ENCODE peak calls at places on chromosomes 6 and 20, in ten cellular contexts. One of them, this sample, is unnamed.

GRCh38 chr6:54244430-54244829 is 63.8 kb upstream of the TINAG start:
- DNase-seq in kidney: no peak
- DNase-seq in cardiac muscle cell: peak; percentile 35
- DNase-seq in aorta: no peak
- DNase-seq in heart left ventricle: no peak
- DNase-seq in OCI-LY7: peak; percentile 11
- DNase-seq in SK-N-SH: peak; percentile 3
- DNase-seq in colonic mucosa: no peak
- DNase-seq in body of pancreas: no peak
- DNase-seq in hepatocyte: peak; percentile 26
- DNase-seq in this sample: no peak

GRCh38 chr6:18088419-18089296 is 33.8 kb downstream of the NHLRC1 start:
- DNase-seq in kidney: no peak
- DNase-seq in cardiac muscle cell: no peak
- DNase-seq in aorta: no peak
- DNase-seq in heart left ventricle: no peak
- DNase-seq in OCI-LY7: no peak
- DNase-seq in SK-N-SH: no peak
- DNase-seq in colonic mucosa: no peak
- DNase-seq in body of pancreas: no peak
- DNase-seq in hepatocyte: no peak
- DNase-seq in this sample: no peak

GRCh38 chr6:170129691-170130171 is 161.1 kb downstream of the DLL1 start:
- DNase-seq in kidney: peak; percentile 84
- DNase-seq in cardiac muscle cell: peak; percentile 69
- DNase-seq in aorta: peak; percentile 80
- DNase-seq in heart left ventricle: peak; percentile 69
- DNase-seq in OCI-LY7: no peak
- DNase-seq in SK-N-SH: peak; percentile 93
- DNase-seq in colonic mucosa: peak; percentile 21
- DNase-seq in body of pancreas: peak; percentile 80
- DNase-seq in hepatocyte: peak; percentile 71
- DNase-seq in this sample: no peak

GRCh38 chr6:69487688-69488087 is 309.1 kb downstream of the LMBRD1 start:
- DNase-seq in kidney: no peak
- DNase-seq in cardiac muscle cell: no peak
- DNase-seq in aorta: no peak
- DNase-seq in heart left ventricle: no peak
- DNase-seq in OCI-LY7: peak; percentile 6
- DNase-seq in SK-N-SH: no peak
- DNase-seq in colonic mucosa: no peak
- DNase-seq in body of pancreas: no peak
- DNase-seq in hepatocyte: no peak
- DNase-seq in this sample: no peak

GRCh38 chr20:7770578-7770977 is 169.7 kb downstream of the HAO1 start:
- DNase-seq in kidney: no peak
- DNase-seq in cardiac muscle cell: no peak
- DNase-seq in aorta: no peak
- DNase-seq in heart left ventricle: peak; percentile 14
- DNase-seq in OCI-LY7: peak; percentile 97
- DNase-seq in SK-N-SH: no peak
- DNase-seq in colonic mucosa: no peak
- DNase-seq in body of pancreas: no peak
- DNase-seq in hepatocyte: no peak
- DNase-seq in this sample: no peak

GRCh38 chr6:10149603-10150002 is 265.3 kb downstream of the TFAP2A start:
- DNase-seq in kidney: no peak
- DNase-seq in cardiac muscle cell: no peak
- DNase-seq in aorta: no peak
- DNase-seq in heart left ventricle: no peak
- DNase-seq in OCI-LY7: no peak
- DNase-seq in SK-N-SH: no peak
- DNase-seq in colonic mucosa: no peak
- DNase-seq in body of pancreas: no peak
- DNase-seq in hepatocyte: no peak
- DNase-seq in this sample: no peak

GRCh38 chr20:33910056-33910455 is 83.7 kb upstream of the RALY start:
- DNase-seq in kidney: no peak
- DNase-seq in cardiac muscle cell: no peak
- DNase-seq in aorta: no peak
- DNase-seq in heart left ventricle: no peak
- DNase-seq in OCI-LY7: no peak
- DNase-seq in SK-N-SH: no peak
- DNase-seq in colonic mucosa: no peak
- DNase-seq in body of pancreas: no peak
- DNase-seq in hepatocyte: no peak
- DNase-seq in this sample: no peak

GRCh38 chr6:3277251-3277650 is 18.5 kb downstream of the PSMG4 start:
- DNase-seq in kidney: no peak
- DNase-seq in cardiac muscle cell: no peak
- DNase-seq in aorta: no peak
- DNase-seq in heart left ventricle: no peak
- DNase-seq in OCI-LY7: no peak
- DNase-seq in SK-N-SH: no peak
- DNase-seq in colonic mucosa: no peak
- DNase-seq in body of pancreas: no peak
- DNase-seq in hepatocyte: no peak
- DNase-seq in this sample: no peak

GRCh38 chr6:75151013-75151412 is 54.8 kb downstream of the COL12A1 start:
- DNase-seq in kidney: no peak
- DNase-seq in cardiac muscle cell: no peak
- DNase-seq in aorta: no peak
- DNase-seq in heart left ventricle: no peak
- DNase-seq in OCI-LY7: no peak
- DNase-seq in SK-N-SH: no peak
- DNase-seq in colonic mucosa: no peak
- DNase-seq in body of pancreas: no peak
- DNase-seq in hepatocyte: no peak
- DNase-seq in this sample: no peak

GRCh38 chr6:136737343-136738177 is 54.7 kb downstream of the MAP3K5 start:
- DNase-seq in kidney: no peak
- DNase-seq in cardiac muscle cell: peak; percentile 9
- DNase-seq in aorta: peak; percentile 55
- DNase-seq in heart left ventricle: no peak
- DNase-seq in OCI-LY7: no peak
- DNase-seq in SK-N-SH: no peak
- DNase-seq in colonic mucosa: no peak
- DNase-seq in body of pancreas: peak; percentile 37
- DNase-seq in hepatocyte: no peak
- DNase-seq in this sample: no peak

GRCh38 chr6:130851026-130851425 is 23.8 kb downstream of the SMLR1 start:
- DNase-seq in kidney: no peak
- DNase-seq in cardiac muscle cell: no peak
- DNase-seq in aorta: no peak
- DNase-seq in heart left ventricle: no peak
- DNase-seq in OCI-LY7: no peak
- DNase-seq in SK-N-SH: no peak
- DNase-seq in colonic mucosa: no peak
- DNase-seq in body of pancreas: no peak
- DNase-seq in hepatocyte: no peak
- DNase-seq in this sample: no peak

GRCh38 chr6:130848945-130849344 is 21.7 kb downstream of the SMLR1 start:
- DNase-seq in kidney: no peak
- DNase-seq in cardiac muscle cell: no peak
- DNase-seq in aorta: no peak
- DNase-seq in heart left ventricle: no peak
- DNase-seq in OCI-LY7: no peak
- DNase-seq in SK-N-SH: no peak
- DNase-seq in colonic mucosa: no peak
- DNase-seq in body of pancreas: no peak
- DNase-seq in hepatocyte: no peak
- DNase-seq in this sample: no peak

GRCh38 chr6:130849501-130850039 is 22.4 kb downstream of the SMLR1 start:
- DNase-seq in kidney: no peak
- DNase-seq in cardiac muscle cell: no peak
- DNase-seq in aorta: no peak
- DNase-seq in heart left ventricle: no peak
- DNase-seq in OCI-LY7: no peak
- DNase-seq in SK-N-SH: no peak
- DNase-seq in colonic mucosa: no peak
- DNase-seq in body of pancreas: no peak
- DNase-seq in hepatocyte: no peak
- DNase-seq in this sample: no peak

GRCh38 chr6:130853555-130854183 is 26.5 kb downstream of the SMLR1 start:
- DNase-seq in kidney: no peak
- DNase-seq in cardiac muscle cell: peak; percentile 57
- DNase-seq in aorta: no peak
- DNase-seq in heart left ventricle: no peak
- DNase-seq in OCI-LY7: no peak
- DNase-seq in SK-N-SH: no peak
- DNase-seq in colonic mucosa: no peak
- DNase-seq in body of pancreas: no peak
- DNase-seq in hepatocyte: peak; percentile 28
- DNase-seq in this sample: no peak

GRCh38 chr6:130852844-130853554 is 25.8 kb downstream of the SMLR1 start:
- DNase-seq in kidney: no peak
- DNase-seq in cardiac muscle cell: no peak
- DNase-seq in aorta: no peak
- DNase-seq in heart left ventricle: no peak
- DNase-seq in OCI-LY7: no peak
- DNase-seq in SK-N-SH: no peak
- DNase-seq in colonic mucosa: no peak
- DNase-seq in body of pancreas: no peak
- DNase-seq in hepatocyte: no peak
- DNase-seq in this sample: no peak
- H3K4me1 ChIP-seq in kidney: no peaks in the 10 kb centered on the region
- H3K4me1 ChIP-seq in cardiac muscle cell: peaks cover 32% of the 10 kb centered on the region
- H3K4me1 ChIP-seq in aorta: no peaks in the 10 kb centered on the region
- H3K4me1 ChIP-seq in heart left ventricle: peaks cover 5% of the 10 kb centered on the region
- H3K4me1 ChIP-seq in OCI-LY7: no peaks in the 10 kb centered on the region
- H3K4me1 ChIP-seq in SK-N-SH: peaks cover 6% of the 10 kb centered on the region
- H3K4me1 ChIP-seq in colonic mucosa: no peaks in the 10 kb centered on the region
- H3K4me1 ChIP-seq in body of pancreas: no peaks in the 10 kb centered on the region
- H3K4me1 ChIP-seq in hepatocyte: peaks cover 17% of the 10 kb centered on the region
- H3K4me1 ChIP-seq in this sample: no peaks in the 10 kb centered on the region

DNA sequence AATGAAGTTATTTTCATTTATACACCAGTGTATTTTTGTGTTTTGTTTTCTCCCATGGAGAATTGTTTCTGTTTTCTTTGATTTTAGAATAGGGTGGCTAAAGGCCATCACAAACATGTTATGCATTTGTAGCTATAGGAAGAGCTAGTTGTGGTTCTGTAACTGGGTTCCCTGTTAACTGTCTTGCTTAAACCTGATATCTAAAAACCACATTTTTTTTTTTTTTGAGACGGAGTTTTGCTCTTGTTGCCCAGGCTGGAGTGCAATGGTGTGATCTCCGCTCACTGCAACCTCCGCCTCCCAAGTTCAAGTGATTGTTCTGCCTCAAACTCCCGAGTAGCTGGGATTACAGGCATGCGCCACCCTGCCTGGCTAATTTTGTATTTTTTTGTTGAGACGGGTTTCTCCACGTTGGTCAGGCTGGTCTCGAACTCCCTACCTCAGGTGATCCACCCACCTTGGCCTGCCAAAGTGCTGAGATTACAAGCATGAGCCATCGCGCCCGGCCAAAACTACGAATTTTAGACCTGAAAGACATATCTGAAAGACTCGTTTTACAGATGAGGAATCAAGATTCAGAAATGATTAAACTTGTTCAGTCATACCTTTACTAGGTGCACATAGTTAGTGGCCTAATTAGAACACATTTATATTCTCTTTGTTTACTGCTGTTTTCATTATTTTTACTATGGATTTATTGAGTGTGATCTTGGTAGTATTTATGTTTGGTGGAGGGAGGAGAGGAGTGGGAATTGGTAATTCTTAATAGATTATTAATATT is 18.0 kb downstream of the SCAF8 start:
- DNase-seq in kidney: no peak
- DNase-seq in cardiac muscle cell: no peak
- DNase-seq in aorta: no peak
- DNase-seq in heart left ventricle: no peak
- DNase-seq in OCI-LY7: no peak
- DNase-seq in SK-N-SH: no peak
- DNase-seq in colonic mucosa: no peak
- DNase-seq in body of pancreas: no peak
- DNase-seq in hepatocyte: no peak
- DNase-seq in this sample: no peak
- H3K27ac ChIP-seq in kidney: no peak overlapping the region
- H3K27ac ChIP-seq in cardiac muscle cell: no peak overlapping the region
- H3K27ac ChIP-seq in aorta: no peak overlapping the region
- H3K27ac ChIP-seq in heart left ventricle: no peak overlapping the region
- H3K27ac ChIP-seq in OCI-LY7: no peak overlapping the region
- H3K27ac ChIP-seq in SK-N-SH: no peak overlapping the region
- H3K27ac ChIP-seq in colonic mucosa: no peak overlapping the region
- H3K27ac ChIP-seq in body of pancreas: no peak overlapping the region
- H3K27ac ChIP-seq in hepatocyte: no peak overlapping the region
- H3K27ac ChIP-seq in this sample: no peak overlapping the region

DNA sequence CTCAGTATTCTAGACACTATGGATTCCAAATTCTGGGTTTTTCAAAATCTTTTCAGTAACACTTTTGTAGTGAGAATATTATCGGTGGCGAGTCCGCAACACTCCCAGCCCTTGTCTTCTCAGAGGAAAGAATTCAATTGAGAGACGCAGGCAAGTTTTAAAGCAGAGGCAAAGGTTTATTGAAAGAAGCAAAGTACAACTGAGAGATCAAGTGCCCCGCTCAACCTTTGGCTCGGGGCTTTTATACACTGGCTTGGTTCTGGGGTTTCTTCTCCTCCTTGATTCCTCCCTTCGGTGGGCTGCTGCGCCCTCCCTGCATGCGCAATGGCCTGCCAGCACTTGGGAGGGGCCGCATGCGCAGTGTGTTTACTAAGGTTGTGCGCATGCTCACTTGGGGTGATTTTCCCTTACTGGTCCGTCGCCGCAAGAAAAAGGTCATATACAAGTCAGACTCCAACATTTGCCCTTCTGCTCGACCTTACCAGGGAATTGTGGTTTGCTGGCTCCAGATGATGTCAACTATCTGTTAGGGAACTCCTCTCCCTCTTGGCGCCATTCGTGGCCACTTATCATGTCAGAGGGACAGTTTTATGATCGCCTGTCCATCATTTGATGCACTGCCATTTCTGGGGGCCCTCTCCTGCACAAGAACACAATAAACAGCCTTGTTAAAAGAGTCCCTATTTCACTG is 3.0 kb upstream of the LBP start:
- DNase-seq in kidney: peak; percentile 84
- DNase-seq in cardiac muscle cell: no peak
- DNase-seq in aorta: peak; percentile 72
- DNase-seq in heart left ventricle: no peak
- DNase-seq in OCI-LY7: no peak
- DNase-seq in SK-N-SH: no peak
- DNase-seq in colonic mucosa: peak; percentile 79
- DNase-seq in body of pancreas: peak; percentile 29
- DNase-seq in hepatocyte: peak; percentile 27
- DNase-seq in this sample: no peak
- H3K9me3 ChIP-seq in kidney: no peaks in the 10 kb centered on the region
- H3K9me3 ChIP-seq in cardiac muscle cell: no peaks in the 10 kb centered on the region
- H3K9me3 ChIP-seq in aorta: no peaks in the 10 kb centered on the region
- H3K9me3 ChIP-seq in heart left ventricle: peaks cover under 1% of the 10 kb centered on the region
- H3K9me3 ChIP-seq in OCI-LY7: no peaks in the 10 kb centered on the region
- H3K9me3 ChIP-seq in SK-N-SH: no peaks in the 10 kb centered on the region
- H3K9me3 ChIP-seq in colonic mucosa: no peaks in the 10 kb centered on the region
- H3K9me3 ChIP-seq in body of pancreas: no peaks in the 10 kb centered on the region
- H3K9me3 ChIP-seq in hepatocyte: no peaks in the 10 kb centered on the region
- H3K9me3 ChIP-seq in this sample: no peaks in the 10 kb centered on the region

DNA sequence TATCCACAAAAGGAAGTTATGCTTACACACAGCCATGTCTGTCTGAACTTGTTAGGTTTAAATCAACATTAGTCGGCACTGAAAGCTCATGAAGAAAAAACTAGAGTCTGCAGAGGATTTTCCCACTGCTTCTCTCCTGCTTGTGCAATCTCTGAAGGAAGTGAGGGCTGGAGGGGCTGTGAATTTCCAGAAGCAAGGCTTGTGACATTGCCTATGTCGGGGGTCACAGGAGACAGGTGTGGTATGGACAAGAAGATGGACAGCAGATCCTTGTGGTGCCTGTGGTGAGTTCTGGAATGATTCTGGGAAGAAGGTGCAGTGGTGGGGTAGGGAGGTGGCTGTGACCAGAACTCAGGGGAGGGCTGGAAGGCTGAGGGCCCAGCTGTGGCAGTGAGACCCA is 84.3 kb upstream of the TRAF3IP2 start:
- DNase-seq in kidney: no peak
- DNase-seq in cardiac muscle cell: no peak
- DNase-seq in aorta: no peak
- DNase-seq in heart left ventricle: no peak
- DNase-seq in OCI-LY7: no peak
- DNase-seq in SK-N-SH: no peak
- DNase-seq in colonic mucosa: no peak
- DNase-seq in body of pancreas: no peak
- DNase-seq in hepatocyte: no peak
- DNase-seq in this sample: no peak
- H3K4me1 ChIP-seq in kidney: peaks cover 30% of the 10 kb centered on the region
- H3K4me1 ChIP-seq in cardiac muscle cell: no peaks in the 10 kb centered on the region
- H3K4me1 ChIP-seq in aorta: no peaks in the 10 kb centered on the region
- H3K4me1 ChIP-seq in heart left ventricle: peaks cover 38% of the 10 kb centered on the region
- H3K4me1 ChIP-seq in OCI-LY7: no peaks in the 10 kb centered on the region
- H3K4me1 ChIP-seq in SK-N-SH: no peaks in the 10 kb centered on the region
- H3K4me1 ChIP-seq in colonic mucosa: peaks cover 19% of the 10 kb centered on the region
- H3K4me1 ChIP-seq in body of pancreas: peaks cover 30% of the 10 kb centered on the region
- H3K4me1 ChIP-seq in hepatocyte: peaks cover 20% of the 10 kb centered on the region
- H3K4me1 ChIP-seq in this sample: peaks cover 34% of the 10 kb centered on the region